ENCODE peak calls at places on chromosomes 11 and 22, in four cellular contexts. V, S, U and M are unnamed samples.
A peak's percentile ranks its signal among the peaks of the same experiment; 100 is the strongest.

GRCh38 chr11:109795234-109795633 is 298.0 kb upstream of the ZC3H12C start:
- DNase-seq in S (no peak), U (no peak), V (no peak), M (no peak)

GRCh38 chr11:71086687-71087258 is 165.6 kb downstream of the SHANK2 start:
- DNase-seq in V (no peak), U (peak; percentile 27), S (no peak), M (no peak)

GRCh38 chr11:114133548-114134329 is 74.2 kb downstream of the ZBTB16 start:
- DNase-seq in S (no peak), U (no peak), V (no peak), M (no peak)

GRCh38 chr22:39238966-39239510 is 5.7 kb downstream of the PDGFB start:
- DNase-seq in V (no peak), S (no peak), U (no peak), M (no peak)

GRCh38 chr22:37986371-37986770 is 2.0 kb upstream of the SOX10 start:
- DNase-seq in U (no peak), V (no peak), S (no peak), M (no peak)

GRCh38 chr11:47907499-47907898 is 59.3 kb upstream of the NUP160 start:
- DNase-seq in U (no peak), S (no peak), V (no peak), M (no peak)

GRCh38 chr22:11325767-11326166 is 4202.2 kb upstream of the OR11H1 start:
- DNase-seq in V (no peak), S (no peak), U (no peak), M (no peak)

GRCh38 chr11:65551572-65552398 is 6.4 kb downstream of the LTBP3 start:
- DNase-seq in V (no peak), U (peak; percentile 54), S (no peak), M (peak; percentile 69)

GRCh38 chr22:44677299-44678244 is 24.4 kb upstream of the PRR5 start:
- DNase-seq in S (no peak), U (no peak), V (no peak), M (no peak)

GRCh38 chr11:90704510-90704909 is 481.7 kb upstream of the CHORDC1 start:
- DNase-seq in V (no peak), U (no peak), S (no peak), M (no peak)

GRCh38 chr11:78313898-78314297 is 103.7 kb downstream of the GAB2 start:
- DNase-seq in V (no peak), U (no peak), S (no peak), M (peak; percentile 61)

GRCh38 chr11:130163346-130164220 is 4.0 kb downstream of the ST14 start:
- DNase-seq in U (peak; percentile 53), V (no peak), S (no peak), M (peak; percentile 90)

GRCh38 chr11:19730373-19730772 is 17.7 kb downstream of the NAV2 start:
- DNase-seq in V (no peak), U (no peak), S (no peak), M (no peak)

GRCh38 chr11:65613091-65613928 is 711 bp downstream of the MAP3K11 start:
- DNase-seq in V (no peak), S (peak; percentile 60), U (no peak), M (no peak)

GRCh38 chr22:35380537-35381423 is at the start of gene HMOX1:
- DNase-seq in S (peak; percentile 78), V (no peak), U (no peak), M (peak; percentile 78)

GRCh38 chr11:65896009-65896999 is 3.9 kb downstream of the FOSL1 start:
- DNase-seq in S (no peak), U (no peak), V (no peak), M (no peak)

GRCh38 chr11:41461057-41461681 is 1.7 kb upstream of the LRRC4C start:
- DNase-seq in S (no peak), U (peak; percentile 4), V (no peak), M (no peak)

GRCh38 chr11:113722934-113723333 is 16.8 kb upstream of the TMPRSS5 start:
- DNase-seq in V (no peak), S (no peak), U (no peak), M (no peak)

GRCh38 chr11:70552441-70553150 is 154.3 kb downstream of the CTTN start:
- DNase-seq in S (no peak), V (no peak), U (no peak), M (no peak)

GRCh38 chr11:19633276-19633675 is 79.4 kb upstream of the NAV2 start:
- DNase-seq in U (no peak), S (no peak), V (no peak), M (no peak)

GRCh38 chr11:9681583-9682372 is 17.9 kb downstream of the SWAP70 start:
- DNase-seq in U (no peak), S (no peak), V (no peak), M (no peak)

GRCh38 chr11:69666752-69667536 is 8.2 kb downstream of the LTO1 start:
- DNase-seq in S (no peak), U (no peak), V (no peak), M (no peak)

DNA sequence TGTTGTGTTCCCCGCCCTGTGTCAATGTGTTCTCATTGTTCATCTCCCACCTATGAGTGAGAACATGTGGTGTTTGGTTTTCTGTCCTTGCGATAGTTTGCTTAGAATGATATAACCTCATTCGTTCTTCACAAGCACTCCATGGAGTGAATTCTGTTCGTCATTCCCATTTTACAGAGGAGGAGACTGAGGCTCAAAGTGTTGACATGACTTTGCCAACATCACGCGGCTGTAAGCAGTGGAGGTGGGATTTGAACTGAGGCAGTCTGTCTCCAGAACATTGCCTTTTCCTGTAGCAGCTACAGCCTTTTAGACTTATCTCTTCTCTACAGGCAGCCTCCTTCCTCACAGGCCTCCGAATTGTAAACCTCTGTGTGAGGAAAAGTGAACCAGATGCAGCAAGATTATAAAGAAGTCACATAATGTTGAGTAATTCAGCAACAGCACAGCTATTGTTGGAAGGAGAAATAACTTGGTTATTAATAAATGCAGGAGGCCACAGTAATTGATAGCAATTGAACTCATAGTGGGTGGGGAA is 74.6 kb downstream of the MYO18B start:
- DNase-seq in U (peak; percentile 32), S (no peak), V (no peak), M (no peak)
- TF ChIP-seq SPI1 in U (no peak), S (no peak), V (no peak), M (no peak)

DNA sequence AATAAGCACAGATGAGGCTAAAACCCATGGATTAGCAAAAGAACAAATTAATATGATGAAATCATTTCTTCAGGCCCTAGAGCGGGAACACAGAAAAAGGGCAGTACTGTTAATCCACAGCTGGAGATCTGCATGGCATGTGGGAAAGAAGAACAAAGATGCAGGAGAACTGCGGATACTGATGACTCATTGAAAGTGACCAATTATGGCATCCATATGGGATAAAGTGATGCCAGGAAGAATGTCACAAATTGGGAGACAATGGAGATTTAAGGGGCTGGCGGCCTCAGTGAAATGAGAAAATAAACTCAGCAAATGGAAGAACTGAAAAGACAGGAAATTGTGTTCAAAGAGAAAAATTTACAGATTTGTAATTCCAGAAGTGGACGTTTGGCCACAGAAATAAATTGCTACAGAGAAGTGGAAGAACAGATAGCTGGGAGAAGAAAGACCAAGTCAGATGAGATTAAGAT is 39.4 kb downstream of the SIK3 start:
- DNase-seq in V (no peak), S (no peak), U (no peak), M (no peak)
- TF ChIP-seq SPI1 in V (no peak), S (no peak), U (no peak), M (no peak)

DNA sequence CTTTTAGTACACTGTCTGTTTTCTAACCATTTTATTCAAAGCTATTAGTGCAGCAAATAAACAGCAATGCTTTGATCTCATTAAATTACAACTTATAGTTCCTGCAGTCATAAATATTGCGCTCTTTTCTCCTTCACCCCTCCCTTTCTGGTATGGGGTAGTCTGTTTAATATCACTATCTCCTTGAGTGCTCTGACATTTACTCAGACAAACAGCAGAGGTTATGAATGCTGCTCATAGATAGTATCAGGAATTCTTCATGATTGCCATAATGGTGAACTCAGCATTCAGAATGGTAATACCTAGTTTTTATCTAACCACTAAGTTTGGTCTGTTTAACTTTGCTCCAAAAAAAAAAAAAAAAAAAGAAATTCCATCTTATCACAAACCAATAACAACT is 87.4 kb downstream of the EIF3M start:
- DNase-seq in U (no peak), V (no peak), S (no peak), M (no peak)
- TF ChIP-seq SPI1 in U (no peak), V (no peak), S (no peak), M (no peak)

GRCh38 chr11:64447717-64448598 is 89.0 kb downstream of the RPS6KA4 start:
- DNase-seq in S (peak; percentile 43), V (peak; percentile 40), U (no peak), M (peak; percentile 84)
- TF ChIP-seq SPI1 in S (peak; percentile 97), V (peak; percentile 96), U (no peak), M (peak; percentile 99)

DNA sequence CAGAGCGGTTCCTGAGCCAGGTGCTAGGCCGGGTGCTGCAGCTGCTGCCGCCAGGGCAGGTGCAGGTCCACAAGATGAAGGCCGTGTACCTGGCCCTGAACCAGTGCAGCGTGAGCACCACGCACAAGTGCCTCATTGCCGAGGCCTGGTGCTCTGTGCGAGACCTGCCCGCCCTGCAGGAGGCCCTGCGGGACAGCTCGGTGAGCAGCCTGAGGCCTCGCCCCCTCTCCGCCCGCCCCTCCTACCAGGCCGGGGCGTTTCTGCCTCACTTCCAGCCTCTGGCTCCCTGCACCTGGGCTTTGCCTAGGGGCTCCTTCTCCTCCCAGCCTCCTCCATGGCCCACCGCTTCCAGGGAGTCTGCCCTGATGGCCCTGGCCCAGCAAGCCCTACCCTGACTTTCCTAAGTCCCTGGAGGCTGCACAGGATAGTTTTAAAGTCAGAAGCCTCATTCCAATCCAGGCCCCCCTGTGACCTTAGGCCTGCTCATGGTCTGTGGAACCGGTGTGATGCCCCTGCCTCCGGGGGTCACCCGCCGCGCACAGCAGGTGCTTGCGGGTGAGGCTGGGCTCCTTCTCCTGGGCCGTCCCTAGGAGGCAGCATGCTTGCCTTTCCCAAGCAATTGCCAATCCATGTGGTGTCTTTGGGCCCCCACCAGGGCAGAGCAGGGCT is 5.5 kb downstream of the TCIRG1 start:
- DNase-seq in V (no peak), U (no peak), S (no peak), M (no peak)
- TF ChIP-seq SPI1 in V (no peak), U (no peak), S (no peak), M (no peak)

DNA sequence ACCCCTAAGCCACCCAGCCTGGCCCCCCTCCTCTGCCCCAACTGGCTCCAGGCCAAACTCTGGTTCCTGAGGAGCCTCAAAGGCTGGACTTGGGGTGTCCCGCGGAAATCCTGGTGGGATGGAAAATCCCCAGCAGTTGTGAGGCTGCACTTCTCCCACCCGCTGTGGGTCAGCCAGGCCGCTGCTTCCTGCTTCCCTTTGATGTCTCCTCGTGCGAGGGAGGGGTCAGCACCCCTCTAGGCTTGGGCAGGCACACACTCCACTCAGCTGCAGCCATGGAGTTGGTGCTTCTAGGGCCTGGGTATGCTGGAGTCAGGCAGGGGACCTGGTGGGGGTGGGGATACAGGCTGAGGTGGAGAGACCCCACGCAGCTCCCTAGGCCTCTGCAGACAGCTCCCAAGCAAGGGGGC is 12.0 kb downstream of the KCNQ1OT1 start:
- DNase-seq in S (no peak), V (no peak), U (no peak), M (no peak)
- TF ChIP-seq SPI1 in S (no peak), V (no peak), U (no peak), M (no peak)